ENCODE peak calls at places on chromosomes 16 and 17, in eight cellular contexts. P, X, H, U, Q, B, E and Y are unnamed samples.

GRCh38 chr17:75404739-75405364 is 626 bp downstream of the GRB2 start:
- DNase-seq in P (peak; percentile 53), X (peak; percentile 39), H (peak; percentile 47), U (peak; percentile 49), Q (peak; percentile 68), B (peak; percentile 32), E (peak; percentile 80), Y (peak; percentile 58)

GRCh38 chr17:50556803-50557202 is 3.7 kb upstream of the CACNA1G start:
- DNase-seq in P (no peak), X (no peak), H (no peak), U (no peak), Q (no peak), B (peak; percentile 89), E (no peak), Y (no peak)

GRCh38 chr17:38452719-38453118 is 24.5 kb downstream of the ARHGAP23 start:
- DNase-seq in P (no peak), X (no peak), H (no peak), U (no peak), Q (no peak), B (no peak), E (no peak), Y (no peak)

GRCh38 chr17:64387545-64388171 is 3.0 kb downstream of the PECAM1 start:
- DNase-seq in P (no peak), X (no peak), H (no peak), U (no peak), Q (peak; percentile 66), B (no peak), E (peak; percentile 57), Y (no peak)

GRCh38 chr16:69669577-69669976 is 56.8 kb downstream of the NQO1 start:
- DNase-seq in P (no peak), X (no peak), H (no peak), U (no peak), Q (no peak), B (no peak), E (no peak), Y (no peak)

GRCh38 chr17:59093702-59094231 is 12.9 kb downstream of the TRIM37 start:
- DNase-seq in P (peak; percentile 28), X (no peak), H (peak; percentile 14), U (no peak), Q (no peak), B (peak; percentile 7), E (peak; percentile 63), Y (no peak)

GRCh38 chr16:87855852-87856715 is 13.2 kb downstream of the SLC7A5 start:
- DNase-seq in P (peak; percentile 85), X (peak; percentile 61), H (no peak), U (no peak), Q (peak; percentile 86), B (no peak), E (peak; percentile 91), Y (peak; percentile 65)

GRCh38 chr17:45688820-45689219 is 95.3 kb upstream of the CRHR1 start:
- DNase-seq in P (no peak), X (no peak), H (no peak), U (no peak), Q (no peak), B (no peak), E (no peak), Y (no peak)

GRCh38 chr17:2122641-2123302 is 67.9 kb downstream of the HIC1 start:
- DNase-seq in P (peak; percentile 58), X (peak; percentile 63), H (peak; percentile 18), U (peak; percentile 62), Q (peak; percentile 80), B (peak; percentile 50), E (peak; percentile 83), Y (peak; percentile 79)

GRCh38 chr16:497258-497657 is 30.3 kb upstream of the CAPN15 start:
- DNase-seq in P (no peak), X (no peak), H (no peak), U (no peak), Q (no peak), B (no peak), E (no peak), Y (no peak)

GRCh38 chr16:76386784-76387183 is 109.6 kb downstream of the CNTNAP4 start:
- DNase-seq in P (no peak), X (no peak), H (no peak), U (no peak), Q (no peak), B (no peak), E (no peak), Y (peak; percentile 40)

GRCh38 chr17:47694018-47694817 is at the start of gene TBKBP1:
- DNase-seq in P (peak; percentile 43), X (no peak), H (peak; percentile 62), U (peak; percentile 82), Q (peak; percentile 82), B (peak; percentile 46), E (peak; percentile 79), Y (peak; percentile 91)

GRCh38 chr17:51815097-51815496 is 343.4 kb downstream of the CA10 start:
- DNase-seq in P (no peak), X (no peak), H (no peak), U (no peak), Q (no peak), B (peak; percentile 21), E (no peak), Y (no peak)

GRCh38 chr16:30656974-30657865 is 1.0 kb upstream of the FBRS start:
- DNase-seq in P (peak; percentile 37), X (no peak), H (no peak), U (no peak), Q (no peak), B (peak; percentile 64), E (no peak), Y (no peak)
- TF ChIP-seq POLR2A in P (no peak), X (no peak), H (no peak), U (peak; percentile 23), Q (no peak), B (no peak), E (no peak), Y (no peak)

GRCh38 chr17:76868176-76868668 is at the start of gene MGAT5B:
- DNase-seq in P (peak; percentile 75), X (peak; percentile 28), H (peak; percentile 76), U (peak; percentile 75), Q (peak; percentile 90), B (peak; percentile 76), E (peak; percentile 83), Y (peak; percentile 80)
- H3K4me3 ChIP-seq in P (peak within 1 kb of the TSS; percentile 14), X (peak within 1 kb of the TSS; percentile 40), H (no peak within 1 kb of the TSS), U (peak within 1 kb of the TSS; percentile 22), Q (peak within 1 kb of the TSS; percentile 47), B (no peak within 1 kb of the TSS), E (peak within 1 kb of the TSS; percentile 34), Y (no peak within 1 kb of the TSS)

GRCh38 chr17:80894726-80895125 is 96.9 kb upstream of the CHMP6 start:
- DNase-seq in P (no peak), X (no peak), H (no peak), U (no peak), Q (no peak), B (no peak), E (no peak), Y (no peak)

GRCh38 chr17:80894439-80894721 is 97.3 kb upstream of the CHMP6 start:
- DNase-seq in P (no peak), X (no peak), H (no peak), U (no peak), Q (no peak), B (no peak), E (no peak), Y (no peak)

GRCh38 chr17:80893604-80894438 is 97.8 kb upstream of the CHMP6 start:
- DNase-seq in P (no peak), X (no peak), H (no peak), U (no peak), Q (peak; percentile 35), B (no peak), E (no peak), Y (no peak)

GRCh38 chr17:80892019-80892855 is 99.4 kb upstream of the CHMP6 start:
- DNase-seq in P (peak; percentile 23), X (peak; percentile 54), H (no peak), U (no peak), Q (peak; percentile 86), B (peak; percentile 15), E (peak; percentile 77), Y (peak; percentile 89)

GRCh38 chr17:80892900-80893603 is 98.6 kb upstream of the CHMP6 start:
- DNase-seq in P (no peak), X (no peak), H (no peak), U (no peak), Q (peak; percentile 53), B (no peak), E (no peak), Y (peak; percentile 86)
- TF ChIP-seq POLR2A in P (no peak), X (no peak), H (no peak), U (no peak), Q (no peak), B (no peak), E (no peak), Y (no peak)

DNA sequence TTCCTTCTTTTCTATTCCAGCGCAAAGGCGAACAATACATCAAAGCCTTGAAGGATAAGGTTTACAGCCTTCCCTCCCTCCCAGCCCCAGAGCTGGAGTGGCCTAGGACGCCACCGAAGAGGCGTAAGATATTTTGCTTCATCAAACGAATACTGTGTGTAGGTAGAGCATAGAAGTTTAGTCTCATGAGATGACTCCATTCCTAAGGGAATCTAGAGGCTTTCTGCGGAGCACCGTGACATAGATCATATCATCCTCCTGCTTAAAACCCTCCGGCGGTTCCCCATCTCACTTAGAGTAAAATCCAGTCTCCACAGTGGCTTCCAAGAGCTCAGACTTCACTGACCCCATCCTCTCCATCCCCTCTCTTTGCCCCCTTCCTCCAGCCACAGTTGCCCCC is 191.9 kb downstream of the IRX3 start:
- DNase-seq in P (no peak), X (no peak), H (no peak), U (no peak), Q (no peak), B (no peak), E (no peak), Y (no peak)
- H3K4me3 ChIP-seq in P (no peak overlapping the region), X (no peak overlapping the region), H (no peak overlapping the region), U (no peak overlapping the region), Q (no peak overlapping the region), B (no peak overlapping the region), E (no peak overlapping the region), Y (no peak overlapping the region)

GRCh38 chr16:15597822-15598647 is 44.9 kb downstream of the MARF1 start:
- DNase-seq in P (no peak), X (no peak), H (no peak), U (no peak), Q (no peak), B (no peak), E (peak; percentile 52), Y (no peak)
- TF ChIP-seq POLR2A in P (no peak), X (no peak), H (no peak), U (no peak), Q (no peak), B (no peak), E (no peak), Y (no peak)

GRCh38 chr17:39926135-39926587 is 1.2 kb downstream of the ORMDL3 start:
- DNase-seq in P (no peak), X (no peak), H (no peak), U (no peak), Q (no peak), B (no peak), E (no peak), Y (no peak)
- H3K4me3 ChIP-seq in P (peak overlapping the region; percentile 63), X (peak overlapping the region; percentile 95), H (no peak overlapping the region), U (peak overlapping the region; percentile 96), Q (peak overlapping the region; percentile 77), B (no peak overlapping the region), E (peak overlapping the region; percentile 93), Y (peak overlapping the region; percentile 72)